ENCODE peak calls at places on chromosomes 7 and 10, in nine cellular contexts. T, P, X, J, N, E, Y, F and V are unnamed samples.

GRCh38 chr7:123594813-123595241 is 6.8 kb upstream of the ASB15 start:
- DNase-seq in X (no peak), F (peak), J (peak), Y (peak), T (no peak), N (no peak), E (peak), P (no peak), V (no peak)

GRCh38 chr7:24851791-24852190 is 94.5 kb upstream of the GSDME start:
- DNase-seq in F (no peak), N (no peak), X (peak), J (no peak), E (peak), P (no peak), Y (peak), T (no peak), V (no peak)

GRCh38 chr10:14648042-14648765 is 126.5 kb downstream of the FAM107B start:
- DNase-seq in P (peak), F (no peak), T (peak), N (no peak), X (peak), J (peak), Y (no peak), E (peak), V (peak)

GRCh38 chr7:99268361-99268908 is 4.2 kb upstream of the MYH16 start:
- DNase-seq in T (no peak), F (no peak), N (no peak), J (no peak), X (no peak), E (no peak), Y (no peak), P (no peak), V (no peak)

GRCh38 chr10:94299417-94299816 is 63.3 kb downstream of the NOC3L start:
- DNase-seq in F (no peak), J (no peak), X (peak), P (no peak), T (no peak), Y (no peak), E (peak), N (peak), V (no peak)

GRCh38 chr7:10257438-10257837 is 716.2 kb upstream of the PHF14 start:
- DNase-seq in Y (no peak), P (no peak), F (no peak), E (peak), J (no peak), N (peak), T (no peak), X (no peak), V (no peak)

GRCh38 chr10:21166557-21167287 is 269.6 kb upstream of the NEBL start:
- DNase-seq in F (no peak), J (peak), P (no peak), Y (no peak), E (no peak), X (no peak), N (no peak), T (no peak), V (no peak)

GRCh38 chr10:29381230-29381563 is 92.3 kb downstream of the LYZL1 start:
- DNase-seq in X (no peak), Y (no peak), E (no peak), F (no peak), J (no peak), P (no peak), T (no peak), N (no peak), V (no peak)

GRCh38 chr7:150363872-150364271 is 4.8 kb upstream of the REPIN1 start:
- DNase-seq in J (no peak), F (no peak), T (no peak), Y (no peak), E (no peak), N (no peak), P (no peak), X (no peak), V (no peak)

GRCh38 chr7:31052504-31052840 is 364 bp downstream of the ADCYAP1R1 start:
- DNase-seq in P (no peak), Y (no peak), X (no peak), F (no peak), E (no peak), N (no peak), T (no peak), J (no peak), V (no peak)

GRCh38 chr7:30879139-30880089 is 32.2 kb upstream of the AQP1 start:
- DNase-seq in P (no peak), T (no peak), N (no peak), J (no peak), Y (peak), F (no peak), E (no peak), X (no peak), V (no peak)

GRCh38 chr10:51076442-51076841 is 2.2 kb downstream of the PRKG1 start:
- DNase-seq in X (no peak), P (no peak), J (no peak), T (no peak), N (no peak), E (no peak), F (no peak), Y (no peak), V (no peak)

GRCh38 chr7:21617916-21618390 is 75.1 kb downstream of the DNAH11 start:
- DNase-seq in N (peak), P (no peak), X (peak), T (peak), E (peak), J (peak), Y (no peak), F (no peak), V (no peak)

GRCh38 chr10:45487738-45488137 is 113.7 kb downstream of the ALOX5 start:
- DNase-seq in X (no peak), Y (no peak), J (no peak), N (no peak), E (no peak), T (no peak), F (no peak), P (no peak), V (no peak)

GRCh38 chr7:41156268-41156667 is 546.6 kb downstream of the INHBA start:
- DNase-seq in E (peak), X (peak), F (no peak), J (no peak), P (no peak), Y (no peak), T (no peak), N (peak), V (no peak)

GRCh38 chr10:80104066-80104926 is 25.8 kb downstream of the TMEM254 start:
- DNase-seq in E (peak), T (no peak), Y (no peak), X (peak), J (no peak), N (peak), P (no peak), F (no peak), V (no peak)

GRCh38 chr10:8910314-8910713 is 855.8 kb downstream of the GATA3 start:
- DNase-seq in E (no peak), T (no peak), X (no peak), Y (no peak), N (no peak), F (no peak), J (no peak), P (no peak), V (no peak)

GRCh38 chr10:22259280-22259679 is 41.5 kb upstream of the EBLN1 start:
- DNase-seq in X (no peak), E (peak), J (no peak), N (no peak), Y (no peak), F (no peak), P (no peak), T (no peak), V (no peak)

GRCh38 chr7:129853661-129854268 is 99.0 kb downstream of the UBE2H start:
- DNase-seq in X (no peak), F (no peak), J (no peak), T (no peak), Y (no peak), E (peak), P (no peak), N (no peak), V (no peak)

GRCh38 chr7:36967387-36967786 is 243.1 kb upstream of the AOAH start:
- DNase-seq in Y (peak), N (peak), E (peak), X (peak), F (peak), T (peak), J (peak), P (no peak), V (peak)

GRCh38 chr10:110535958-110536891 is 31.3 kb upstream of the SMC3 start:
- DNase-seq in N (peak), X (peak), P (no peak), F (no peak), E (peak), T (no peak), Y (no peak), J (no peak), V (no peak)

GRCh38 chr10:89122431-89123066 is 84.6 kb downstream of the CH25H start:
- DNase-seq in E (no peak), X (peak), F (no peak), T (no peak), P (no peak), Y (no peak), J (no peak), N (no peak), V (no peak)

GRCh38 chr7:151125459-151125834 is 39.2 kb downstream of the AGAP3 start:
- DNase-seq in Y (no peak), P (peak), T (peak), X (no peak), N (no peak), E (no peak), F (no peak), J (peak), V (no peak)

GRCh38 chr10:69089638-69090599 is 2.0 kb downstream of the SRGN start:
- DNase-seq in Y (no peak), J (peak), N (no peak), F (no peak), X (peak), E (no peak), T (peak), P (no peak), V (no peak)

GRCh38 chr7:70338061-70338460 is 739.8 kb downstream of the AUTS2 start:
- DNase-seq in N (no peak), T (no peak), J (no peak), P (no peak), E (no peak), F (no peak), X (no peak), Y (no peak), V (no peak)

GRCh38 chr7:117014673-117015133 is 61.4 kb downstream of the ST7 start:
- DNase-seq in P (no peak), X (peak), F (no peak), N (no peak), E (peak), Y (no peak), J (peak), T (peak), V (peak)

GRCh38 chr7:130990178-130990832 is 256.3 kb upstream of the KLF14 start:
- DNase-seq in E (no peak), P (peak), N (no peak), T (no peak), J (peak), F (no peak), Y (no peak), X (no peak), V (no peak)

GRCh38 chr7:7761974-7762769 is 43.8 kb upstream of the RPA3 start:
- DNase-seq in N (no peak), Y (no peak), P (no peak), E (peak), F (no peak), T (no peak), X (peak), J (no peak), V (no peak)

GRCh38 chr10:31618541-31619291 is 299.7 kb downstream of the ZEB1 start:
- DNase-seq in N (peak), T (peak), Y (no peak), J (no peak), P (no peak), E (peak), F (no peak), X (peak), V (no peak)

GRCh38 chr10:929965-930364 is 1.5 kb downstream of the LARP4B start:
- DNase-seq in X (no peak), Y (no peak), F (no peak), E (no peak), N (no peak), J (no peak), T (no peak), P (no peak), V (no peak)